ENCODE peak calls at places on chromosome 1, in eight cellular contexts. P is MM.1S, T is PC-3, B is hepatocyte, N is SK-N-SH, X is neural progenitor cell, F is GM23338, W is HCT116. L is an unnamed sample.

GRCh38 chr1:90488451-90488850 is 228.7 kb downstream of the BARHL2 start:
- DNase-seq in P (no peak), T (peak), B (no peak), N (no peak), X (no peak), F (no peak), W (no peak), L (no peak)

GRCh38 chr1:183278736-183279591 is 92.9 kb downstream of the LAMC2 start:
- DNase-seq in P (no peak), T (peak), B (no peak), N (no peak), X (no peak), F (no peak), W (no peak), L (no peak)

GRCh38 chr1:16171314-16172223 is 15.7 kb upstream of the EPHA2 start:
- DNase-seq in P (no peak), T (peak), B (no peak), N (no peak), X (no peak), F (no peak), W (no peak), L (no peak)

GRCh38 chr1:15975358-15975804 is 520 bp downstream of the ZBTB17 start:
- DNase-seq in P (peak), T (peak), B (peak), N (peak), X (peak), F (peak), W (no peak), L (peak)

GRCh38 chr1:235357485-235358378 is 9.5 kb upstream of the TBCE start:
- DNase-seq in P (no peak), T (no peak), B (no peak), N (no peak), X (peak), F (peak), W (no peak), L (no peak)

GRCh38 chr1:36165145-36165544 is 9.2 kb downstream of the MAP7D1 start:
- DNase-seq in P (no peak), T (no peak), B (no peak), N (no peak), X (no peak), F (no peak), W (no peak), L (no peak)

GRCh38 chr1:244730153-244730933 is 77.4 kb downstream of the DESI2 start:
- DNase-seq in P (no peak), T (peak), B (peak), N (peak), X (peak), F (peak), W (no peak), L (peak)

GRCh38 chr1:147567594-147568381 is 26.5 kb downstream of the BCL9 start:
- DNase-seq in P (no peak), T (no peak), B (no peak), N (no peak), X (peak), F (peak), W (no peak), L (no peak)

GRCh38 chr1:63833346-63834065 is 59.7 kb downstream of the ROR1 start:
- DNase-seq in P (no peak), T (no peak), B (no peak), N (no peak), X (no peak), F (peak), W (no peak), L (peak)

GRCh38 chr1:52240592-52240991 is 98.7 kb downstream of the ZFYVE9 start:
- DNase-seq in P (no peak), T (no peak), B (no peak), N (no peak), X (no peak), F (no peak), W (no peak), L (no peak)

GRCh38 chr1:226082959-226083302 is 20.4 kb downstream of the H3-3A start:
- DNase-seq in P (peak), T (peak), B (peak), N (peak), X (peak), F (peak), W (no peak), L (peak)

GRCh38 chr1:43930168-43930948 is 3.2 kb upstream of the ARTN start:
- DNase-seq in P (peak), T (peak), B (no peak), N (no peak), X (peak), F (peak), W (peak), L (peak)

GRCh38 chr1:223226271-223226670 is 83.2 kb upstream of the TLR5 start:
- DNase-seq in P (no peak), T (no peak), B (no peak), N (no peak), X (no peak), F (no peak), W (no peak), L (no peak)

GRCh38 chr1:6386371-6386949 is 7.1 kb downstream of the ACOT7 start:
- DNase-seq in P (no peak), T (peak), B (peak), N (no peak), X (no peak), F (no peak), W (peak), L (no peak)

GRCh38 chr1:169529068-169529642 is 43.4 kb upstream of the SLC19A2 start:
- DNase-seq in P (peak), T (peak), B (peak), N (no peak), X (peak), F (peak), W (peak), L (no peak)

GRCh38 chr1:229950020-229950419 is 117.0 kb upstream of the GALNT2 start:
- DNase-seq in P (no peak), T (no peak), B (no peak), N (no peak), X (no peak), F (no peak), W (no peak), L (no peak)

GRCh38 chr1:206012086-206012859 is 9.1 kb upstream of the RAB7B start:
- DNase-seq in P (peak), T (no peak), B (peak), N (no peak), X (no peak), F (peak), W (no peak), L (peak)

GRCh38 chr1:204576422-204576821 is 60.2 kb downstream of the MDM4 start:
- DNase-seq in P (no peak), T (no peak), B (no peak), N (no peak), X (peak), F (peak), W (no peak), L (no peak)

GRCh38 chr1:100217834-100218233 is 31.8 kb downstream of the DBT start:
- DNase-seq in P (no peak), T (no peak), B (no peak), N (no peak), X (no peak), F (no peak), W (no peak), L (no peak)

GRCh38 chr1:22582670-22583635 is 19.7 kb downstream of the EPHA8 start:
- DNase-seq in P (no peak), T (no peak), B (no peak), N (peak), X (no peak), F (no peak), W (no peak), L (no peak)

GRCh38 chr1:60386259-60386658 is 312.7 kb upstream of the C1orf87 start:
- DNase-seq in P (no peak), T (no peak), B (no peak), N (no peak), X (no peak), F (no peak), W (no peak), L (no peak)

GRCh38 chr1:228190182-228190581 is 17.7 kb upstream of the OBSCN start:
- DNase-seq in P (no peak), T (no peak), B (no peak), N (no peak), X (no peak), F (no peak), W (no peak), L (no peak)
- TF ChIP-seq CTCF in P (no peak), T (no peak), B (no peak), N (no peak), X (no peak), F (no peak), W (no peak), L (no peak)

GRCh38 chr1:167454304-167454928 is 63.9 kb downstream of the CD247 start:
- DNase-seq in P (no peak), T (no peak), B (no peak), N (no peak), X (no peak), F (peak), W (no peak), L (no peak)
- TF ChIP-seq EZH2phosphoT487 in P (no peak), T (no peak), B (no peak), N (no peak), X (no peak), F (no peak), W (no peak), L (no peak)

GRCh38 chr1:26749458-26749857 is 38.3 kb upstream of the PIGV start:
- DNase-seq in P (no peak), T (no peak), B (no peak), N (no peak), X (no peak), F (no peak), W (no peak), L (no peak)
- H3K27ac ChIP-seq in P (no peak), T (no peak), B (no peak), N (no peak), X (peak), F (no peak), W (no peak), L (no peak)

DNA sequence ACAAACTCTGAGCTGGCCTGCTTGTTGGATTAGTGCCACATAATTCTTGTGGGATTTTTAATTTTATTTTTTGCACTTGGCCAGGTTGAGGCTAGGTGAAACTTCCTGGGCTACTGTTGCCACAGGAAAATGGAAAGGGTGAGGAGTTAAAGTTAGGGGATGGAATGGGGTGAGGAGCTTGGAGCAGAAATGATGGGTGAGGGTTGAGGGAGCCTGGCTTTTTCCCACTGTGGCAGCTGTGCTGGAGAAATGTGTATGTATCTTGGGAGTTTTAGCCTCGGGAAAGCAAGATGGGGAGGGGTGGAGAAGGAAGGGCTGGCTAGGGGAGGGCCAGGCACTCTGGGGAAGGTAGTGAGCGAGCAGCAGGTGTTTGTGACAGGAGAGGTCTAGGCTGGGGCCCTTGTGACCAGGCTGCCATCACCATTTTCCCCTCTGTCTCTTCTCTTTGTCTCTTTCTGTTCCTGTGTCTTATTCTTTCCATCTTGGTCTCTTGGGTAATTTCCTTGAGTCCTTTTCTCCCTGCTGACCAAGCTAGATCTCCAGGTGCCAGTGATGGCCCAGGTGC is 2.0 kb downstream of the ZNF687 start:
- DNase-seq in P (no peak), T (no peak), B (no peak), N (no peak), X (no peak), F (no peak), W (no peak), L (no peak)
- TF ChIP-seq CTCF in P (no peak), T (no peak), B (no peak), N (no peak), X (no peak), F (no peak), W (no peak), L (no peak)

GRCh38 chr1:1563688-1564087 is 11.0 kb downstream of the SSU72 start:
- DNase-seq in P (no peak), T (no peak), B (no peak), N (no peak), X (no peak), F (no peak), W (no peak), L (no peak)

GRCh38 chr1:1564278-1564677 is 10.4 kb downstream of the SSU72 start:
- DNase-seq in P (no peak), T (no peak), B (no peak), N (no peak), X (no peak), F (no peak), W (no peak), L (no peak)

GRCh38 chr1:1561801-1562470 is 12.7 kb downstream of the SSU72 start:
- DNase-seq in P (no peak), T (no peak), B (no peak), N (no peak), X (no peak), F (no peak), W (no peak), L (peak)

GRCh38 chr1:1560178-1560577 is 14.5 kb downstream of the SSU72 start:
- DNase-seq in P (no peak), T (no peak), B (no peak), N (no peak), X (no peak), F (no peak), W (no peak), L (no peak)

DNA sequence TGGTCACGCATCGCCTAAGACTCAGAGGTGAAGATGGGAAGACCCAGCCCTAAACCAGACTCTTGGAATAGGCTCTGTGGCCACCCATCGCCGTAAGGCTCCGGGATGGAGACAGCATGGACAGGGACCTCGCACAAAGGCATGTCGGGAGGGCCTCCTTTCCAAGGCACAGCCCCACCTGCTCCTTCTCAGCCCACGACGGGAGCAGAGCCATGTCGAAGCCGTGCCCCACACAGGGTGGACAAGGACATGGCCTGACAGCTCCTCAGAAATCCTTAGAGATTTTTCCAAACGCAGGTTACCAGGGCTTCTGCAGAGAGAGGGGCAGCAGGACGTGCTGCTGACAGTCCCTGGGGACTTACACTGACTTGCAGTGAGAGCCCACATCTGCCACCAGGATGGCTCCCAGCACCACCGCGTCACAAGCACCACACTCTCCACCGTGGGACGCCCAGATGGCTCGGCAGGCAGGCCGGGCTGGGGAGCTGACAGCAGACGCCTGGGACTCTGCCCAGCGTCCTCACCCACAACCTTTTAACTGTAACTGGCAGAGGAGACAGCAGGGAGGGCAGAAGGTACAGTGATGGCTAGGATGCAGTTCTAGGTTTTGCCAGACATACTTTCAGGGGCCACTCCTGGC is 12.0 kb downstream of the SSU72 start:
- DNase-seq in P (no peak), T (no peak), B (no peak), N (no peak), X (no peak), F (no peak), W (no peak), L (no peak)
- TF ChIP-seq EZH2phosphoT487 in P (no peak), T (no peak), B (no peak), N (no peak), X (no peak), F (no peak), W (no peak), L (no peak)

DNA sequence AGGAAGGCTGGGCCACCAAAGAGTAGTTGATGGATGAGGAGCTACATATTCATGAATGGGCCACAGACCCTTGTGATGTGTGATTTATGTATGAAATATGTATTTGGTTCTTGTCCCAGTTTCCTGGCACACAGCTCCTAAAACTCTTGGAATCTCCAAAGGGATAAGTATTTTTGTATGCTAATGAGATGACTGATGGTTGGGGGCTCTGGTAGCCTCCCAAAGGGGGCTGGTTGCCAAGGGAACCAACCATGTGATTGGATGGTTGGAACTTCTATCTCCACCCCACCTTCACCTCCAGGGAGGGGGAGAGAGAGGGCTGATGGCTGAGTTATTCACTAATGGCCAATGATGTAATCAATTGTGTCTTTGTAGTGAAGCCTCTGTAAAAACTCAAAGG is 77.1 kb downstream of the ZNF281 start:
- DNase-seq in P (no peak), T (no peak), B (no peak), N (no peak), X (no peak), F (no peak), W (no peak), L (no peak)
- H3K27ac ChIP-seq in P (no peak), T (no peak), B (no peak), N (no peak), X (no peak), F (no peak), W (no peak), L (no peak)

GRCh38 chr1:212315184-212315583 is 30.0 kb downstream of the PPP2R5A start:
- DNase-seq in P (no peak), T (no peak), B (no peak), N (no peak), X (no peak), F (no peak), W (no peak), L (no peak)

GRCh38 chr1:212311836-212312497 is 26.8 kb downstream of the PPP2R5A start:
- DNase-seq in P (no peak), T (peak), B (no peak), N (no peak), X (no peak), F (no peak), W (no peak), L (no peak)

GRCh38 chr1:212317916-212318315 is 32.7 kb downstream of the PPP2R5A start:
- DNase-seq in P (no peak), T (peak), B (no peak), N (no peak), X (no peak), F (no peak), W (no peak), L (no peak)

GRCh38 chr1:212313616-212314015 is 28.4 kb downstream of the PPP2R5A start:
- DNase-seq in P (no peak), T (no peak), B (no peak), N (no peak), X (no peak), F (no peak), W (no peak), L (no peak)

DNA sequence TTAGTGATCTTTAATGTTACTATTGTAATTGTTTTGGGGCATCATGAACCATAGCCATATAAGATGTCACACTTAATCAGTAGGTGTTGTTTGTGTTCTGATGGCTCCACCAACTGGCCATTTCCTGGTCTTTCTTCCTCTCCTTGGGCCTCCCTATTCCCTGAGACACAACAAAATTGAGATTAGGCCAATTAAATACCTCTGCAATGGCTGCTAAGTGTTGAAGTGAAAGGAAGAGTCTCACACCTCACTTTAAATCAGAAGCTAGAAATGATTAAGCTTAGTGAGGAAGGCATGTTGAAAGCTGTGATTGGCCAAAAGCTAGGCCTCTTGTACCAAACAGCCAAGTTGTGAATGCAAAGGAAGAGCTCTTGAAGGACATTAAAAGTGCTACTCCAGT is 30.7 kb downstream of the PPP2R5A start:
- DNase-seq in P (peak), T (peak), B (no peak), N (no peak), X (peak), F (peak), W (peak), L (peak)
- TF ChIP-seq CTCF in P (peak), T (peak), B (peak), N (peak), X (peak), F (peak), W (peak), L (peak)